ENCODE peak calls at places on chromosomes 7 and 10, in ten cellular contexts. A is colonic mucosa; J is T-helper 1 cell; S is NB4; X is HEK293T; W is stimulated activated CD4-positive, alpha-beta T cell treated with anti-CD3 and anti-CD28 coated beads, Interleukin-2, amount 100 ng/mL, for 48 hours; C is germinal center; M is stimulated activated naive B cell treated with anti-CD40 and anti-IgM and Interleukin-4, amounts not matched to agents 10 μg/mL and 1 μg/mL and 100 μg/mL, for 72 hours; B is stimulated activated CD8-positive, alpha-beta memory T cell treated with anti-CD3 and anti-CD28 coated beads, Interleukin-7, amount 100 ng/mL, for 48 hours; I is WTC11. Z is an unnamed sample.

GRCh38 chr7:611281-611810 is 91.7 kb upstream of the PDGFA start:
- DNase-seq in A (no peak), J (no peak), S (no peak), X (no peak), W (no peak), C (no peak), M (no peak), B (no peak), I (no peak), Z (no peak)

GRCh38 chr7:95550546-95550945 is 45.8 kb downstream of the PDK4 start:
- DNase-seq in A (no peak), J (no peak), S (no peak), X (no peak), W (no peak), C (no peak), M (no peak), B (no peak), I (no peak), Z (no peak)

GRCh38 chr10:102342958-102343357 is 52.5 kb upstream of the NFKB2 start:
- DNase-seq in A (no peak), J (no peak), S (no peak), X (no peak), W (no peak), C (no peak), M (no peak), B (no peak), I (no peak), Z (no peak)

GRCh38 chr10:16835223-16835622 is 18.0 kb upstream of the RSU1 start:
- DNase-seq in A (no peak), J (peak), S (no peak), X (no peak), W (no peak), C (no peak), M (no peak), B (no peak), I (no peak), Z (no peak)

GRCh38 chr10:13001887-13002212 is 337 bp upstream of the CCDC3 start:
- DNase-seq in A (no peak), J (no peak), S (no peak), X (no peak), W (no peak), C (no peak), M (no peak), B (no peak), I (no peak), Z (no peak)

GRCh38 chr10:114684085-114684821 is 26.2 kb upstream of the ABLIM1 start:
- DNase-seq in A (peak), J (no peak), S (no peak), X (no peak), W (no peak), C (no peak), M (no peak), B (no peak), I (no peak), Z (no peak)

GRCh38 chr10:73908853-73909611 is 1.9 kb upstream of the PLAU start:
- DNase-seq in A (peak), J (no peak), S (peak), X (peak), W (no peak), C (no peak), M (peak), B (no peak), I (no peak), Z (no peak)

GRCh38 chr10:124730790-124731189 is 13.4 kb downstream of the FAM53B start:
- DNase-seq in A (no peak), J (no peak), S (no peak), X (no peak), W (no peak), C (no peak), M (no peak), B (no peak), I (no peak), Z (no peak)

GRCh38 chr10:71241899-71242620 is 29.7 kb downstream of the UNC5B start:
- DNase-seq in A (no peak), J (no peak), S (peak), X (no peak), W (no peak), C (no peak), M (no peak), B (no peak), I (no peak), Z (no peak)

GRCh38 chr7:54419209-54419608 is 123.0 kb upstream of the VSTM2A start:
- DNase-seq in A (no peak), J (no peak), S (no peak), X (no peak), W (no peak), C (no peak), M (no peak), B (no peak), I (peak), Z (no peak)

GRCh38 chr7:41629711-41630111 is 73.2 kb downstream of the INHBA start:
- DNase-seq in A (no peak), J (no peak), S (no peak), X (no peak), W (no peak), C (no peak), M (no peak), B (no peak), I (no peak), Z (no peak)

GRCh38 chr10:32982293-32982709 is 24.3 kb upstream of the ITGB1 start:
- DNase-seq in A (no peak), J (no peak), S (no peak), X (no peak), W (no peak), C (no peak), M (no peak), B (no peak), I (no peak), Z (no peak)

GRCh38 chr10:118710487-118710886 is 44.3 kb downstream of the CACUL1 start:
- DNase-seq in A (no peak), J (no peak), S (peak), X (no peak), W (no peak), C (no peak), M (no peak), B (no peak), I (no peak), Z (no peak)

GRCh38 chr7:771241-772004 is 44.3 kb upstream of the PRKAR1B start:
- DNase-seq in A (peak), J (no peak), S (no peak), X (no peak), W (no peak), C (no peak), M (no peak), B (no peak), I (no peak), Z (no peak)

GRCh38 chr7:24706211-24707165 is 50.8 kb downstream of the GSDME start:
- DNase-seq in A (no peak), J (no peak), S (no peak), X (no peak), W (no peak), C (no peak), M (no peak), B (no peak), I (no peak), Z (no peak)

GRCh38 chr10:29479081-29479917 is 155.5 kb downstream of the SVIL start:
- DNase-seq in A (no peak), J (no peak), S (peak), X (no peak), W (no peak), C (no peak), M (no peak), B (no peak), I (no peak), Z (no peak)

GRCh38 chr10:29499993-29500537 is 134.7 kb downstream of the SVIL start:
- DNase-seq in A (no peak), J (no peak), S (no peak), X (no peak), W (no peak), C (no peak), M (no peak), B (no peak), I (no peak), Z (no peak)

GRCh38 chr10:129965418-129965793 is 1.3 kb upstream of the EBF3 start:
- DNase-seq in A (no peak), J (no peak), S (no peak), X (no peak), W (no peak), C (no peak), M (no peak), B (no peak), I (no peak), Z (no peak)

GRCh38 chr10:35194906-35195305 is 68.3 kb downstream of the CREM start:
- DNase-seq in A (no peak), J (peak), S (peak), X (no peak), W (no peak), C (peak), M (peak), B (no peak), I (no peak), Z (no peak)

GRCh38 chr10:78162867-78163266 is 129.2 kb downstream of the RPS24 start:
- DNase-seq in A (no peak), J (no peak), S (no peak), X (no peak), W (no peak), C (no peak), M (no peak), B (no peak), I (no peak), Z (no peak)

GRCh38 chr7:14936530-14936929 is 34.0 kb upstream of the DGKB start:
- DNase-seq in A (peak), J (no peak), S (no peak), X (no peak), W (no peak), C (no peak), M (no peak), B (no peak), I (no peak), Z (no peak)

GRCh38 chr7:2637505-2638223 is 5.9 kb downstream of the TTYH3 start:
- DNase-seq in A (no peak), J (no peak), S (peak), X (no peak), W (no peak), C (peak), M (peak), B (no peak), I (no peak), Z (no peak)

GRCh38 chr7:40248681-40249080 is 113.9 kb downstream of the SUGCT start:
- DNase-seq in A (no peak), J (no peak), S (no peak), X (no peak), W (no peak), C (no peak), M (no peak), B (no peak), I (no peak), Z (no peak)

GRCh38 chr7:26201261-26202018 is at the start of gene CBX3:
- DNase-seq in A (peak), J (peak), S (peak), X (peak), W (peak), C (peak), M (peak), B (peak), I (peak), Z (peak)

GRCh38 chr10:97937928-97938327 is 88.3 kb downstream of the GOLGA7B start:
- DNase-seq in A (no peak), J (no peak), S (no peak), X (no peak), W (no peak), C (no peak), M (no peak), B (no peak), I (no peak), Z (no peak)

GRCh38 chr10:126199221-126199998 is 188.9 kb downstream of the ADAM12 start:
- DNase-seq in A (no peak), J (no peak), S (peak), X (peak), W (no peak), C (no peak), M (no peak), B (no peak), I (no peak), Z (no peak)

GRCh38 chr10:59967079-59967478 is 60.7 kb upstream of the CCDC6 start:
- DNase-seq in A (no peak), J (no peak), S (no peak), X (no peak), W (no peak), C (no peak), M (no peak), B (no peak), I (no peak), Z (no peak)

GRCh38 chr10:76946268-76946667 is 691.3 kb downstream of the KCNMA1 start:
- DNase-seq in A (no peak), J (no peak), S (peak), X (no peak), W (no peak), C (no peak), M (no peak), B (no peak), I (no peak), Z (no peak)

GRCh38 chr10:101047961-101048892 is 13.6 kb upstream of the KAZALD1 start:
- DNase-seq in A (peak), J (no peak), S (no peak), X (no peak), W (no peak), C (no peak), M (no peak), B (no peak), I (peak), Z (no peak)

GRCh38 chr7:71386200-71386599 is 254.3 kb downstream of the GALNT17 start:
- DNase-seq in A (no peak), J (no peak), S (no peak), X (no peak), W (no peak), C (no peak), M (no peak), B (no peak), I (no peak), Z (no peak)

GRCh38 chr7:107185716-107186115 is 16.9 kb downstream of the HBP1 start:
- DNase-seq in A (no peak), J (no peak), S (no peak), X (no peak), W (no peak), C (no peak), M (no peak), B (no peak), I (no peak), Z (no peak)

GRCh38 chr10:30185916-30186315 is 126.5 kb upstream of the JCAD start:
- DNase-seq in A (no peak), J (no peak), S (no peak), X (no peak), W (no peak), C (no peak), M (no peak), B (no peak), I (no peak), Z (no peak)

GRCh38 chr10:79024296-79024695 is 44.5 kb upstream of the ZMIZ1 start:
- DNase-seq in A (no peak), J (no peak), S (no peak), X (no peak), W (no peak), C (no peak), M (no peak), B (no peak), I (no peak), Z (peak)

GRCh38 chr10:30587522-30588031 is 42.0 kb downstream of the LYZL2 start:
- DNase-seq in A (peak), J (no peak), S (peak), X (no peak), W (no peak), C (peak), M (peak), B (no peak), I (peak), Z (peak)

GRCh38 chr10:122054046-122055025 is 65.4 kb downstream of the TACC2 start:
- DNase-seq in A (peak), J (no peak), S (peak), X (peak), W (peak), C (no peak), M (no peak), B (no peak), I (peak), Z (no peak)

GRCh38 chr10:95552680-95553342 is 8.4 kb downstream of the SORBS1 start:
- DNase-seq in A (peak), J (no peak), S (no peak), X (no peak), W (no peak), C (no peak), M (no peak), B (no peak), I (no peak), Z (peak)

GRCh38 chr7:155210386-155210785 is 87.3 kb upstream of the INSIG1 start:
- DNase-seq in A (no peak), J (no peak), S (no peak), X (no peak), W (no peak), C (no peak), M (no peak), B (no peak), I (no peak), Z (no peak)

GRCh38 chr7:155361947-155362346 is 64.3 kb downstream of the INSIG1 start:
- DNase-seq in A (no peak), J (no peak), S (no peak), X (no peak), W (no peak), C (no peak), M (no peak), B (no peak), I (no peak), Z (no peak)

GRCh38 chr10:11197854-11198253 is 180.2 kb downstream of the CELF2 start:
- DNase-seq in A (no peak), J (no peak), S (no peak), X (no peak), W (no peak), C (no peak), M (no peak), B (no peak), I (no peak), Z (no peak)